ENCODE peak calls at places on chromosomes 3 and 15, in nine cellular contexts. One of them, this sample, is unnamed.

GRCh38 chr3:23041918-23042696 is 161.0 kb upstream of the UBE2E2 start:
- DNase-seq in HAP-1: no peak
- DNase-seq in SJSA1: no peak
- DNase-seq in K562: no peak
- DNase-seq in sigmoid colon: no peak
- DNase-seq in fibroblast of lung: peak; percentile 60
- DNase-seq in psoas muscle: no peak
- DNase-seq in pancreas: no peak
- DNase-seq in neuronal stem cell: no peak
- DNase-seq in this sample: no peak

GRCh38 chr3:198070871-198071270 is 110.9 kb downstream of the LMLN start:
- DNase-seq in pancreas: no peak
- DNase-seq in sigmoid colon: no peak
- DNase-seq in K562: no peak
- DNase-seq in SJSA1: no peak
- DNase-seq in neuronal stem cell: no peak
- DNase-seq in fibroblast of lung: no peak
- DNase-seq in psoas muscle: no peak
- DNase-seq in HAP-1: no peak
- DNase-seq in this sample: no peak

GRCh38 chr3:125582707-125583106 is 12.6 kb downstream of the OSBPL11 start:
- DNase-seq in K562: peak; percentile 26
- DNase-seq in psoas muscle: no peak
- DNase-seq in SJSA1: no peak
- DNase-seq in pancreas: no peak
- DNase-seq in fibroblast of lung: no peak
- DNase-seq in sigmoid colon: no peak
- DNase-seq in HAP-1: no peak
- DNase-seq in neuronal stem cell: no peak
- DNase-seq in this sample: no peak

GRCh38 chr15:43410572-43411214 is 39.8 kb downstream of the TUBGCP4 start:
- DNase-seq in pancreas: no peak
- DNase-seq in fibroblast of lung: peak; percentile 36
- DNase-seq in neuronal stem cell: no peak
- DNase-seq in K562: peak; percentile 72
- DNase-seq in HAP-1: no peak
- DNase-seq in sigmoid colon: no peak
- DNase-seq in psoas muscle: no peak
- DNase-seq in SJSA1: no peak
- DNase-seq in this sample: no peak

GRCh38 chr15:83108266-83109219 is 1.1 kb downstream of the TM6SF1 start:
- DNase-seq in neuronal stem cell: no peak
- DNase-seq in SJSA1: no peak
- DNase-seq in pancreas: no peak
- DNase-seq in sigmoid colon: peak; percentile 82
- DNase-seq in psoas muscle: peak; percentile 72
- DNase-seq in K562: peak; percentile 46
- DNase-seq in fibroblast of lung: no peak
- DNase-seq in HAP-1: no peak
- DNase-seq in this sample: peak; percentile 56

GRCh38 chr3:119352863-119353527 is 58.8 kb downstream of the ARHGAP31 start:
- DNase-seq in HAP-1: peak; percentile 51
- DNase-seq in pancreas: no peak
- DNase-seq in psoas muscle: no peak
- DNase-seq in K562: peak; percentile 41
- DNase-seq in SJSA1: peak; percentile 46
- DNase-seq in fibroblast of lung: peak; percentile 74
- DNase-seq in neuronal stem cell: no peak
- DNase-seq in sigmoid colon: no peak
- DNase-seq in this sample: no peak

GRCh38 chr15:65653781-65654521 is 32.2 kb downstream of the SLC24A1 start:
- DNase-seq in psoas muscle: no peak
- DNase-seq in HAP-1: no peak
- DNase-seq in pancreas: no peak
- DNase-seq in neuronal stem cell: no peak
- DNase-seq in SJSA1: no peak
- DNase-seq in fibroblast of lung: no peak
- DNase-seq in sigmoid colon: no peak
- DNase-seq in K562: no peak
- DNase-seq in this sample: no peak

GRCh38 chr3:99776516-99777209 is 41.0 kb upstream of the CMSS1 start:
- DNase-seq in SJSA1: no peak
- DNase-seq in sigmoid colon: no peak
- DNase-seq in neuronal stem cell: no peak
- DNase-seq in pancreas: no peak
- DNase-seq in psoas muscle: no peak
- DNase-seq in HAP-1: peak; percentile 43
- DNase-seq in K562: peak; percentile 54
- DNase-seq in fibroblast of lung: peak; percentile 76
- DNase-seq in this sample: no peak

GRCh38 chr3:59185586-59186381 is 136.0 kb upstream of the CFAP20DC start:
- DNase-seq in psoas muscle: no peak
- DNase-seq in pancreas: no peak
- DNase-seq in K562: no peak
- DNase-seq in sigmoid colon: no peak
- DNase-seq in SJSA1: no peak
- DNase-seq in fibroblast of lung: peak; percentile 59
- DNase-seq in HAP-1: peak; percentile 57
- DNase-seq in neuronal stem cell: no peak
- DNase-seq in this sample: no peak

GRCh38 chr3:77460326-77460725 is 420.4 kb downstream of the ROBO2 start:
- DNase-seq in SJSA1: no peak
- DNase-seq in HAP-1: no peak
- DNase-seq in K562: no peak
- DNase-seq in sigmoid colon: no peak
- DNase-seq in neuronal stem cell: no peak
- DNase-seq in fibroblast of lung: peak; percentile 82
- DNase-seq in pancreas: no peak
- DNase-seq in psoas muscle: no peak
- DNase-seq in this sample: no peak

GRCh38 chr3:124078978-124079911 is 87.3 kb upstream of the ROPN1 start:
- DNase-seq in fibroblast of lung: peak; percentile 22
- DNase-seq in sigmoid colon: no peak
- DNase-seq in neuronal stem cell: peak; percentile 31
- DNase-seq in SJSA1: peak; percentile 45
- DNase-seq in K562: peak; percentile 40
- DNase-seq in pancreas: no peak
- DNase-seq in psoas muscle: no peak
- DNase-seq in HAP-1: peak; percentile 36
- DNase-seq in this sample: no peak

GRCh38 chr3:48130321-48130881 is 57.8 kb downstream of the CDC25A start:
- DNase-seq in pancreas: no peak
- DNase-seq in fibroblast of lung: peak; percentile 97
- DNase-seq in neuronal stem cell: no peak
- DNase-seq in K562: no peak
- DNase-seq in psoas muscle: peak; percentile 84
- DNase-seq in sigmoid colon: peak; percentile 85
- DNase-seq in HAP-1: no peak
- DNase-seq in SJSA1: peak; percentile 91
- DNase-seq in this sample: peak; percentile 20

GRCh38 chr3:39106281-39107055 is 959 bp downstream of the GORASP1 start:
- DNase-seq in neuronal stem cell: no peak
- DNase-seq in psoas muscle: no peak
- DNase-seq in pancreas: peak; percentile 52
- DNase-seq in K562: peak; percentile 19
- DNase-seq in HAP-1: no peak
- DNase-seq in fibroblast of lung: peak; percentile 56
- DNase-seq in sigmoid colon: no peak
- DNase-seq in SJSA1: peak; percentile 17
- DNase-seq in this sample: peak; percentile 72

GRCh38 chr3:31240466-31240865 is 292.3 kb upstream of the STT3B start:
- DNase-seq in psoas muscle: no peak
- DNase-seq in fibroblast of lung: no peak
- DNase-seq in K562: no peak
- DNase-seq in sigmoid colon: no peak
- DNase-seq in HAP-1: no peak
- DNase-seq in pancreas: no peak
- DNase-seq in SJSA1: no peak
- DNase-seq in neuronal stem cell: no peak
- DNase-seq in this sample: no peak

GRCh38 chr3:31242026-31242455 is 290.7 kb upstream of the STT3B start:
- DNase-seq in psoas muscle: no peak
- DNase-seq in K562: no peak
- DNase-seq in HAP-1: peak; percentile 81
- DNase-seq in neuronal stem cell: no peak
- DNase-seq in pancreas: no peak
- DNase-seq in sigmoid colon: no peak
- DNase-seq in SJSA1: no peak
- DNase-seq in fibroblast of lung: no peak
- DNase-seq in this sample: no peak

GRCh38 chr3:31242561-31242960 is 290.2 kb upstream of the STT3B start:
- DNase-seq in pancreas: no peak
- DNase-seq in K562: no peak
- DNase-seq in fibroblast of lung: no peak
- DNase-seq in HAP-1: no peak
- DNase-seq in sigmoid colon: no peak
- DNase-seq in psoas muscle: no peak
- DNase-seq in SJSA1: no peak
- DNase-seq in neuronal stem cell: no peak
- DNase-seq in this sample: no peak

GRCh38 chr3:31240894-31241293 is 291.8 kb upstream of the STT3B start:
- DNase-seq in K562: no peak
- DNase-seq in SJSA1: no peak
- DNase-seq in HAP-1: no peak
- DNase-seq in psoas muscle: no peak
- DNase-seq in pancreas: no peak
- DNase-seq in sigmoid colon: no peak
- DNase-seq in fibroblast of lung: no peak
- DNase-seq in neuronal stem cell: no peak
- DNase-seq in this sample: no peak

GRCh38 chr3:31241533-31241932 is 291.2 kb upstream of the STT3B start:
- DNase-seq in fibroblast of lung: no peak
- DNase-seq in HAP-1: no peak
- DNase-seq in neuronal stem cell: no peak
- DNase-seq in SJSA1: no peak
- DNase-seq in psoas muscle: no peak
- DNase-seq in K562: no peak
- DNase-seq in pancreas: no peak
- DNase-seq in sigmoid colon: no peak
- DNase-seq in this sample: no peak
- H3K4me3 ChIP-seq in fibroblast of lung: no peak overlapping the region
- H3K4me3 ChIP-seq in HAP-1: no peak overlapping the region
- H3K4me3 ChIP-seq in neuronal stem cell: no peak overlapping the region
- H3K4me3 ChIP-seq in SJSA1: no peak overlapping the region
- H3K4me3 ChIP-seq in psoas muscle: no peak overlapping the region
- H3K4me3 ChIP-seq in K562: no peak overlapping the region
- H3K4me3 ChIP-seq in pancreas: no peak overlapping the region
- H3K4me3 ChIP-seq in sigmoid colon: no peak overlapping the region
- H3K4me3 ChIP-seq in this sample: no peak overlapping the region

GRCh38 chr15:89430530-89431341 is 65.6 kb downstream of the RHCG start:
- DNase-seq in sigmoid colon: peak; percentile 86
- DNase-seq in HAP-1: peak; percentile 68
- DNase-seq in K562: peak; percentile 84
- DNase-seq in SJSA1: peak; percentile 67
- DNase-seq in fibroblast of lung: peak; percentile 41
- DNase-seq in neuronal stem cell: peak; percentile 85
- DNase-seq in psoas muscle: peak; percentile 92
- DNase-seq in pancreas: peak; percentile 100
- DNase-seq in this sample: peak; percentile 95

GRCh38 chr15:89433686-89434085 is 62.7 kb downstream of the RHCG start:
- DNase-seq in K562: no peak
- DNase-seq in SJSA1: no peak
- DNase-seq in neuronal stem cell: no peak
- DNase-seq in HAP-1: no peak
- DNase-seq in pancreas: no peak
- DNase-seq in psoas muscle: no peak
- DNase-seq in sigmoid colon: no peak
- DNase-seq in fibroblast of lung: no peak
- DNase-seq in this sample: peak; percentile 28

GRCh38 chr15:89436560-89437311 is 59.6 kb downstream of the RHCG start:
- DNase-seq in neuronal stem cell: no peak
- DNase-seq in SJSA1: no peak
- DNase-seq in psoas muscle: no peak
- DNase-seq in HAP-1: no peak
- DNase-seq in sigmoid colon: no peak
- DNase-seq in K562: no peak
- DNase-seq in pancreas: no peak
- DNase-seq in fibroblast of lung: no peak
- DNase-seq in this sample: peak; percentile 65

GRCh38 chr15:89439764-89440163 is 56.6 kb downstream of the RHCG start:
- DNase-seq in SJSA1: no peak
- DNase-seq in neuronal stem cell: no peak
- DNase-seq in HAP-1: no peak
- DNase-seq in K562: no peak
- DNase-seq in fibroblast of lung: no peak
- DNase-seq in psoas muscle: no peak
- DNase-seq in sigmoid colon: no peak
- DNase-seq in pancreas: no peak
- DNase-seq in this sample: peak; percentile 25

GRCh38 chr15:89435346-89435745 is 61.0 kb downstream of the RHCG start:
- DNase-seq in fibroblast of lung: no peak
- DNase-seq in K562: no peak
- DNase-seq in neuronal stem cell: no peak
- DNase-seq in HAP-1: no peak
- DNase-seq in sigmoid colon: no peak
- DNase-seq in psoas muscle: no peak
- DNase-seq in SJSA1: no peak
- DNase-seq in pancreas: no peak
- DNase-seq in this sample: peak; percentile 47
- H3K27me3 ChIP-seq in fibroblast of lung: peaks cover 29% of the 10 kb centered on the region
- H3K27me3 ChIP-seq in K562: peaks cover 22% of the 10 kb centered on the region
- H3K27me3 ChIP-seq in neuronal stem cell: peaks cover 81% of the 10 kb centered on the region
- H3K27me3 ChIP-seq in HAP-1: peaks cover 26% of the 10 kb centered on the region
- H3K27me3 ChIP-seq in sigmoid colon: peaks cover 5% of the 10 kb centered on the region
- H3K27me3 ChIP-seq in psoas muscle: peaks cover 4% of the 10 kb centered on the region
- H3K27me3 ChIP-seq in SJSA1: peaks cover 10% of the 10 kb centered on the region
- H3K27me3 ChIP-seq in pancreas: no peaks in the 10 kb centered on the region
- H3K27me3 ChIP-seq in this sample: peaks cover 8% of the 10 kb centered on the region

GRCh38 chr3:196499061-196499460 is 4.5 kb downstream of the RNF168 start:
- DNase-seq in K562: peak; percentile 40
- DNase-seq in SJSA1: no peak
- DNase-seq in fibroblast of lung: peak; percentile 81
- DNase-seq in HAP-1: no peak
- DNase-seq in pancreas: no peak
- DNase-seq in sigmoid colon: no peak
- DNase-seq in neuronal stem cell: no peak
- DNase-seq in psoas muscle: no peak
- DNase-seq in this sample: no peak
- H3K36me3 ChIP-seq in K562: peaks cover 56% of the 10 kb centered on the region
- H3K36me3 ChIP-seq in SJSA1: peaks cover 50% of the 10 kb centered on the region
- H3K36me3 ChIP-seq in fibroblast of lung: peaks cover 1% of the 10 kb centered on the region
- H3K36me3 ChIP-seq in HAP-1: peaks cover 23% of the 10 kb centered on the region
- H3K36me3 ChIP-seq in pancreas: no peaks in the 10 kb centered on the region
- H3K36me3 ChIP-seq in sigmoid colon: no peaks in the 10 kb centered on the region
- H3K36me3 ChIP-seq in neuronal stem cell: peaks cover 63% of the 10 kb centered on the region
- H3K36me3 ChIP-seq in psoas muscle: no peaks in the 10 kb centered on the region
- H3K36me3 ChIP-seq in this sample: peaks cover 3% of the 10 kb centered on the region

GRCh38 chr15:93038064-93038705 is 50.8 kb downstream of the RGMA start:
- DNase-seq in SJSA1: no peak
- DNase-seq in fibroblast of lung: no peak
- DNase-seq in sigmoid colon: peak; percentile 57
- DNase-seq in K562: no peak
- DNase-seq in pancreas: peak; percentile 17
- DNase-seq in neuronal stem cell: no peak
- DNase-seq in HAP-1: no peak
- DNase-seq in psoas muscle: peak; percentile 36
- DNase-seq in this sample: peak; percentile 28
- H3K4me3 ChIP-seq in SJSA1: no peak overlapping the region
- H3K4me3 ChIP-seq in fibroblast of lung: no peak overlapping the region
- H3K4me3 ChIP-seq in sigmoid colon: no peak overlapping the region
- H3K4me3 ChIP-seq in K562: no peak overlapping the region
- H3K4me3 ChIP-seq in pancreas: no peak overlapping the region
- H3K4me3 ChIP-seq in neuronal stem cell: no peak overlapping the region
- H3K4me3 ChIP-seq in HAP-1: no peak overlapping the region
- H3K4me3 ChIP-seq in psoas muscle: no peak overlapping the region
- H3K4me3 ChIP-seq in this sample: no peak overlapping the region